ENCODE peak calls at places on chromosomes 13 and 19, in four cellular contexts. One of them, this sample, is unnamed.

GRCh38 chr13:98174321-98174720 is 2.7 kb downstream of the RNF113B start:
- DNase-seq in thoracic aorta: no peak
- DNase-seq in activated B cell treated with CpG ODN at 0.5 μM for 24 hours: no peak
- DNase-seq in B cell: no peak
- DNase-seq in this sample: no peak

GRCh38 chr19:46924874-46925547 is 64.2 kb downstream of the ARHGAP35 start:
- DNase-seq in activated B cell treated with CpG ODN at 0.5 μM for 24 hours: no peak
- DNase-seq in B cell: no peak
- DNase-seq in thoracic aorta: no peak
- DNase-seq in this sample: no peak

GRCh38 chr13:95603887-95604533 is 40.5 kb downstream of the DZIP1 start:
- DNase-seq in thoracic aorta: no peak
- DNase-seq in B cell: no peak
- DNase-seq in activated B cell treated with CpG ODN at 0.5 μM for 24 hours: no peak
- DNase-seq in this sample: no peak

GRCh38 chr19:37551123-37551993 is 43.2 kb downstream of the ZNF571 start:
- DNase-seq in B cell: peak; percentile 58
- DNase-seq in thoracic aorta: no peak
- DNase-seq in activated B cell treated with CpG ODN at 0.5 μM for 24 hours: peak; percentile 70
- DNase-seq in this sample: no peak

GRCh38 chr13:24040835-24041234 is 119.7 kb upstream of the SPATA13 start:
- DNase-seq in B cell: no peak
- DNase-seq in thoracic aorta: no peak
- DNase-seq in activated B cell treated with CpG ODN at 0.5 μM for 24 hours: no peak
- DNase-seq in this sample: no peak

GRCh38 chr19:41276231-41276630 is 12.1 kb downstream of the HNRNPUL1 start:
- DNase-seq in activated B cell treated with CpG ODN at 0.5 μM for 24 hours: no peak
- DNase-seq in thoracic aorta: no peak
- DNase-seq in B cell: no peak
- DNase-seq in this sample: no peak

GRCh38 chr13:79402074-79402635 is 3.9 kb downstream of the RBM26 start:
- DNase-seq in activated B cell treated with CpG ODN at 0.5 μM for 24 hours: no peak
- DNase-seq in B cell: no peak
- DNase-seq in thoracic aorta: no peak
- DNase-seq in this sample: no peak

GRCh38 chr13:111402441-111402840 is 82.0 kb downstream of the TEX29 start:
- DNase-seq in thoracic aorta: no peak
- DNase-seq in activated B cell treated with CpG ODN at 0.5 μM for 24 hours: no peak
- DNase-seq in B cell: peak; percentile 15
- DNase-seq in this sample: no peak

GRCh38 chr19:55581828-55582223 is 1.2 kb upstream of the ZNF579 start:
- DNase-seq in B cell: no peak
- DNase-seq in thoracic aorta: no peak
- DNase-seq in activated B cell treated with CpG ODN at 0.5 μM for 24 hours: no peak
- DNase-seq in this sample: no peak

GRCh38 chr19:16327501-16327900 is 2.9 kb downstream of the KLF2 start:
- DNase-seq in thoracic aorta: no peak
- DNase-seq in activated B cell treated with CpG ODN at 0.5 μM for 24 hours: no peak
- DNase-seq in B cell: no peak
- DNase-seq in this sample: no peak

GRCh38 chr13:93765811-93766210 is 539.2 kb downstream of the GPC6 start:
- DNase-seq in thoracic aorta: no peak
- DNase-seq in activated B cell treated with CpG ODN at 0.5 μM for 24 hours: no peak
- DNase-seq in B cell: no peak
- DNase-seq in this sample: no peak

GRCh38 chr19:20371911-20372310 is 193.7 kb downstream of the ZNF737 start:
- DNase-seq in thoracic aorta: no peak
- DNase-seq in B cell: no peak
- DNase-seq in activated B cell treated with CpG ODN at 0.5 μM for 24 hours: no peak
- DNase-seq in this sample: no peak

GRCh38 chr19:33673996-33674395 is 52.2 kb downstream of the CHST8 start:
- DNase-seq in activated B cell treated with CpG ODN at 0.5 μM for 24 hours: no peak
- DNase-seq in B cell: no peak
- DNase-seq in thoracic aorta: no peak
- DNase-seq in this sample: no peak

GRCh38 chr19:28404462-28404861 is 808.5 kb downstream of the UQCRFS1 start:
- DNase-seq in thoracic aorta: no peak
- DNase-seq in activated B cell treated with CpG ODN at 0.5 μM for 24 hours: no peak
- DNase-seq in B cell: no peak
- DNase-seq in this sample: no peak

GRCh38 chr13:24203726-24204295 is 43.3 kb downstream of the SPATA13 start:
- DNase-seq in thoracic aorta: no peak
- DNase-seq in B cell: no peak
- DNase-seq in activated B cell treated with CpG ODN at 0.5 μM for 24 hours: no peak
- DNase-seq in this sample: no peak

GRCh38 chr13:91719033-91719432 is 320.6 kb downstream of the GPC5 start:
- DNase-seq in B cell: no peak
- DNase-seq in thoracic aorta: no peak
- DNase-seq in activated B cell treated with CpG ODN at 0.5 μM for 24 hours: no peak
- DNase-seq in this sample: no peak

GRCh38 chr19:3670796-3671679 is 29.2 kb downstream of the PIP5K1C start:
- DNase-seq in thoracic aorta: peak; percentile 74
- DNase-seq in activated B cell treated with CpG ODN at 0.5 μM for 24 hours: no peak
- DNase-seq in B cell: no peak
- DNase-seq in this sample: no peak

GRCh38 chr13:42378383-42378780 is 106.4 kb downstream of the AKAP11 start:
- DNase-seq in B cell: no peak
- DNase-seq in activated B cell treated with CpG ODN at 0.5 μM for 24 hours: no peak
- DNase-seq in thoracic aorta: no peak
- DNase-seq in this sample: no peak

GRCh38 chr13:94716016-94716415 is 3.7 kb upstream of the SOX21 start:
- DNase-seq in B cell: no peak
- DNase-seq in thoracic aorta: no peak
- DNase-seq in activated B cell treated with CpG ODN at 0.5 μM for 24 hours: no peak
- DNase-seq in this sample: no peak

GRCh38 chr19:7913652-7914051 is 978 bp upstream of the TGFBR3L start:
- DNase-seq in B cell: no peak
- DNase-seq in thoracic aorta: no peak
- DNase-seq in activated B cell treated with CpG ODN at 0.5 μM for 24 hours: no peak
- DNase-seq in this sample: no peak

GRCh38 chr19:7257148-7258041 is 36.8 kb downstream of the INSR start:
- DNase-seq in activated B cell treated with CpG ODN at 0.5 μM for 24 hours: no peak
- DNase-seq in B cell: no peak
- DNase-seq in thoracic aorta: peak; percentile 4
- DNase-seq in this sample: no peak

GRCh38 chr13:45496942-45497341 is 32.2 kb downstream of the COG3 start:
- DNase-seq in B cell: no peak
- DNase-seq in thoracic aorta: no peak
- DNase-seq in activated B cell treated with CpG ODN at 0.5 μM for 24 hours: no peak
- DNase-seq in this sample: no peak

GRCh38 chr13:32316030-32316344 is 679 bp downstream of the BRCA2 start:
- DNase-seq in activated B cell treated with CpG ODN at 0.5 μM for 24 hours: no peak
- DNase-seq in thoracic aorta: no peak
- DNase-seq in B cell: no peak
- DNase-seq in this sample: no peak

GRCh38 chr13:25901460-25902376 is 150.1 kb downstream of the SHISA2 start:
- DNase-seq in activated B cell treated with CpG ODN at 0.5 μM for 24 hours: no peak
- DNase-seq in B cell: no peak
- DNase-seq in thoracic aorta: no peak
- DNase-seq in this sample: no peak

GRCh38 chr19:5827891-5828660 is 11.4 kb downstream of the FUT6 start:
- DNase-seq in activated B cell treated with CpG ODN at 0.5 μM for 24 hours: peak; percentile 78
- DNase-seq in B cell: peak; percentile 74
- DNase-seq in thoracic aorta: peak; percentile 36
- DNase-seq in this sample: peak; percentile 81

GRCh38 chr19:5827342-5827890 is 12.1 kb downstream of the FUT6 start:
- DNase-seq in B cell: no peak
- DNase-seq in activated B cell treated with CpG ODN at 0.5 μM for 24 hours: no peak
- DNase-seq in thoracic aorta: no peak
- DNase-seq in this sample: no peak

GRCh38 chr19:5826531-5827341 is 12.8 kb downstream of the FUT6 start:
- DNase-seq in thoracic aorta: no peak
- DNase-seq in activated B cell treated with CpG ODN at 0.5 μM for 24 hours: no peak
- DNase-seq in B cell: no peak
- DNase-seq in this sample: peak; percentile 49

GRCh38 chr19:5829567-5830315 is 9.8 kb downstream of the FUT6 start:
- DNase-seq in B cell: no peak
- DNase-seq in activated B cell treated with CpG ODN at 0.5 μM for 24 hours: no peak
- DNase-seq in thoracic aorta: no peak
- DNase-seq in this sample: no peak

DNA sequence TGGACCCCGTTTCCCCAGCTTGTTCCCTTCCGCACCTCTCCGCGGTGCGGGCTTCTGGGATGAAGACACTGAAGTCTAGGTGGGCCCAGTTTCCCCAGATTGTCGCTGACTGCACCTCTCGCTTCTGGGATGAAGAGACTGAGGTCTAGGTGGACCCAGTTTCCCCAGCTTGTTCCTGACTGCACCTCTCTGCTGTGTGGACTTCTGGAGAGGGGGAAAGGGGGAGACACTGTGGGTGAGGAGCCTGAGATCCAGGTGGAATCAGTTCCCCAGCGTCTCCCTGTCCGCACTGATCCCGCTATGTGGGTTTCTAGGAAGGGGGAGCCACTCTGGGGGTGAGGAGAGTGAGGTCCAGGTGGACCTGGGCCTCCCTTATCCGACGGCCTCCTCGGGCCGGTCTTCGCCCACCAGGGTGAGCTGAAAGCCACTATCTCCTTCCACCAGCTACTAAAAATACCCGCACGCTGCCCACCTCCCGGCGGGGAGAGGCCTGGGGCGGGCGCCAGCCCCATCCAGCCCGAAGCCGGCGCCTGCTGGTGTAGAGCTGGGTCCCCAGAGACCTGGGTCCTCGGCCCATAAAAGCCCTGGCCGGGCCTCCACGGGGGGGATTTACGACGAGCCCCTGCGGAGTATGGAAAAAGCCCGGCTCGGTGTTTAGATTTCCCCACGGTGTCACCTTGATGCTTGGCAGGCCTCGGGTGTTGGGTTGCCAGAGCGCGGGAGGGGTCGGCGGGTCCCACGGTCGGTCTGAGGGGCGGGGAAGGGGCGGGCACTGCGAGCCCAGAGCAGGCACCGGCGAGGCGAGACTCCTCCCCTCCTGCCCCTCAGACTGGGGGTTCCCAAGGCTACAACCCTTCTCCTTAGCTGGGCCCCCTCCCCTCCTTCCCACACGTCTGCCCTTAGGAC is 10.6 kb downstream of the FUT6 start:
- DNase-seq in B cell: no peak
- DNase-seq in activated B cell treated with CpG ODN at 0.5 μM for 24 hours: no peak
- DNase-seq in thoracic aorta: no peak
- DNase-seq in this sample: no peak
- TF ChIP-seq CTCF in B cell: no peak
- TF ChIP-seq CTCF in activated B cell treated with CpG ODN at 0.5 μM for 24 hours: no peak
- TF ChIP-seq CTCF in thoracic aorta: no peak
- TF ChIP-seq CTCF in this sample: no peak

DNA sequence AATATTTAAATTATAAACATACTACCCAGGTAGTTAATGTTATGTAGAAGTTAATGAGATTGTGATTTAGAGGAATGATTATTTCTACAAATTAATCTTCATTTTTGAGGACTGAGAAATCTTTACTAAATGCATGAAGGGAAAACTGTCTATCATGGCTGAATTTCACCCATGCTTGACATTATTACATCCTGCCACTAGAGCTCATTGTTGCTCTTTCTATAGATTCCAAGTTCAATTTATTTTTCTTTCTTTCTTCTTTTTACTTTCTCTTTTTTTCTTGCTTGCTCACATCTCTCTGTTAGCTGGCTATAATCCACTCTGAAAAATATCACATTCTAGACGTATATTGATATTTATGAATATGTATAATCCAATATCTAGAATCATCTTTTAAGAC is 505.0 kb upstream of the KLHL1 start:
- DNase-seq in activated B cell treated with CpG ODN at 0.5 μM for 24 hours: no peak
- DNase-seq in B cell: no peak
- DNase-seq in thoracic aorta: no peak
- DNase-seq in this sample: no peak
- TF ChIP-seq CTCF in activated B cell treated with CpG ODN at 0.5 μM for 24 hours: no peak
- TF ChIP-seq CTCF in B cell: no peak
- TF ChIP-seq CTCF in thoracic aorta: no peak
- TF ChIP-seq CTCF in this sample: no peak

GRCh38 chr13:51261610-51262249 is 39.5 kb downstream of the FAM124A start:
- DNase-seq in thoracic aorta: no peak
- DNase-seq in activated B cell treated with CpG ODN at 0.5 μM for 24 hours: no peak
- DNase-seq in B cell: no peak
- DNase-seq in this sample: no peak
- TF ChIP-seq CTCF in thoracic aorta: no peak
- TF ChIP-seq CTCF in activated B cell treated with CpG ODN at 0.5 μM for 24 hours: no peak
- TF ChIP-seq CTCF in B cell: no peak
- TF ChIP-seq CTCF in this sample: no peak

GRCh38 chr19:14091086-14091884 is 734 bp upstream of the SAMD1 start:
- DNase-seq in thoracic aorta: no peak
- DNase-seq in activated B cell treated with CpG ODN at 0.5 μM for 24 hours: peak; percentile 81
- DNase-seq in B cell: peak; percentile 73
- DNase-seq in this sample: peak; percentile 49
- TF ChIP-seq CTCF in thoracic aorta: peak; percentile 22
- TF ChIP-seq CTCF in activated B cell treated with CpG ODN at 0.5 μM for 24 hours: no peak
- TF ChIP-seq CTCF in B cell: peak; percentile 21
- TF ChIP-seq CTCF in this sample: no peak

GRCh38 chr19:6199240-6199983 is 63.9 kb downstream of the ACSBG2 start:
- DNase-seq in thoracic aorta: peak; percentile 96
- DNase-seq in B cell: peak; percentile 99
- DNase-seq in activated B cell treated with CpG ODN at 0.5 μM for 24 hours: peak; percentile 99
- DNase-seq in this sample: peak; percentile 98
- TF ChIP-seq CTCF in thoracic aorta: peak; percentile 53
- TF ChIP-seq CTCF in B cell: peak; percentile 57
- TF ChIP-seq CTCF in activated B cell treated with CpG ODN at 0.5 μM for 24 hours: no peak
- TF ChIP-seq CTCF in this sample: peak; percentile 73

GRCh38 chr19:10514211-10515145 is 2.8 kb downstream of the S1PR5 start:
- DNase-seq in thoracic aorta: no peak
- DNase-seq in B cell: no peak
- DNase-seq in activated B cell treated with CpG ODN at 0.5 μM for 24 hours: peak; percentile 23
- DNase-seq in this sample: no peak
- TF ChIP-seq CTCF in thoracic aorta: no peak
- TF ChIP-seq CTCF in B cell: peak; percentile 18
- TF ChIP-seq CTCF in activated B cell treated with CpG ODN at 0.5 μM for 24 hours: no peak
- TF ChIP-seq CTCF in this sample: no peak

DNA sequence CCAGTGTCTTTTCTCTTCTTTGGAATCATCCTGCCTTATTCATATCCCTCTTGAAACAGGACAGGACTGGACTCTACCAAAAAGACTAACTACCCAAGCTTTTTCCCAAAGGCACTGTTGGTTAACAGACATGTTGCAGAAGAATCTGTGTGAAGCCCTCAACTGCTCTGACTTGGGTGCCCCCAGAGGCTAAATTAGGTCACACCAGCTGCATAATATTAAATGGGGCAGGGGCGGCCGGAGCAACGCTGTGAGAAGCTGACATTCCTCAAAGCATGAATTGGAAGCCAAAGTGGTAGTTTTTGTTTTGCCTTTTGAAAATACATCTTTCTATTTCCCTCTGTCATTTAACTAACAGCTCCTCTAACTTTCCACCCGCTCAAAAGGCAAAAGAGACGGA is 185.9 kb downstream of the LHFPL6 start:
- DNase-seq in activated B cell treated with CpG ODN at 0.5 μM for 24 hours: no peak
- DNase-seq in B cell: no peak
- DNase-seq in thoracic aorta: no peak
- DNase-seq in this sample: no peak
- TF ChIP-seq CTCF in activated B cell treated with CpG ODN at 0.5 μM for 24 hours: no peak
- TF ChIP-seq CTCF in B cell: no peak
- TF ChIP-seq CTCF in thoracic aorta: peak; percentile 16
- TF ChIP-seq CTCF in this sample: no peak

This sample was measured in breast epithelium.